ENCODE peak calls at places on chromosomes 2 and 18, in five cellular contexts. T, X, M, B and A are unnamed samples.

GRCh38 chr18:3791258-3791657 is 341.3 kb downstream of the TGIF1 start:
- DNase-seq in T (no peak), X (no peak), M (no peak), B (no peak), A (no peak)

GRCh38 chr2:85439986-85440385 is 21.5 kb downstream of the SH2D6 start:
- DNase-seq in T (no peak), X (no peak), M (no peak), B (no peak), A (no peak)

GRCh38 chr18:34261865-34262780 is 37.4 kb upstream of the NOL4 start:
- DNase-seq in T (no peak), X (no peak), M (no peak), B (no peak), A (no peak)

GRCh38 chr2:24153478-24153877 is 21.4 kb upstream of the FAM228A start:
- DNase-seq in T (no peak), X (no peak), M (no peak), B (no peak), A (no peak)

GRCh38 chr2:12702661-12703121 is 14.0 kb upstream of the TRIB2 start:
- DNase-seq in T (no peak), X (no peak), M (no peak), B (peak; percentile 34), A (no peak)

GRCh38 chr2:143948710-143949109 is 571.2 kb downstream of the ZEB2 start:
- DNase-seq in T (no peak), X (no peak), M (no peak), B (no peak), A (no peak)

GRCh38 chr18:28177828-28178635 is 1.1 kb upstream of the CDH2 start:
- DNase-seq in T (peak; percentile 92), X (no peak), M (no peak), B (peak; percentile 69), A (peak; percentile 52)

GRCh38 chr2:226754821-226755536 is 44.6 kb downstream of the IRS1 start:
- DNase-seq in T (no peak), X (no peak), M (no peak), B (no peak), A (no peak)

GRCh38 chr2:64976276-64976675 is 12.9 kb upstream of the SLC1A4 start:
- DNase-seq in T (no peak), X (no peak), M (no peak), B (no peak), A (no peak)